ENCODE peak calls at places on chromosome 17, in nine cellular contexts. W, K, B, D, U, E, A, X and N are unnamed samples.

GRCh38 chr17:37787055-37787720 is 42.3 kb upstream of the HNF1B start:
- DNase-seq in K (no peak), D (no peak), W (peak; percentile 28), B (no peak), X (no peak), A (no peak), E (peak; percentile 8), U (no peak), N (no peak)

GRCh38 chr17:14950216-14950615 is 314.9 kb downstream of the PMP22 start:
- DNase-seq in U (no peak), B (no peak), D (no peak), K (no peak), W (peak; percentile 31), A (no peak), E (no peak), X (no peak), N (no peak)

GRCh38 chr17:83069931-83070374 is 9.5 kb upstream of the METRNL start:
- DNase-seq in A (no peak), E (no peak), K (no peak), U (no peak), X (no peak), B (no peak), D (no peak), W (no peak), N (no peak)

GRCh38 chr17:80747469-80747868 is 202.8 kb downstream of the RPTOR start:
- DNase-seq in D (no peak), B (no peak), A (no peak), W (no peak), E (no peak), X (no peak), U (no peak), K (peak; percentile 46), N (no peak)

GRCh38 chr17:42016411-42016831 is 818 bp downstream of the DNAJC7 start:
- DNase-seq in D (no peak), E (no peak), A (no peak), B (no peak), X (no peak), K (no peak), U (no peak), W (no peak), N (peak; percentile 33)

GRCh38 chr17:78206298-78206697 is 7.8 kb upstream of the BIRC5 start:
- DNase-seq in E (no peak), B (no peak), X (no peak), K (no peak), D (no peak), U (no peak), W (no peak), A (no peak), N (no peak)

GRCh38 chr17:16085066-16085699 is 85.6 kb downstream of the TTC19 start:
- DNase-seq in W (peak; percentile 33), U (no peak), K (no peak), X (no peak), A (no peak), B (no peak), D (no peak), E (peak; percentile 82), N (no peak)

GRCh38 chr17:68057531-68057952 is 22.0 kb downstream of the KPNA2 start:
- DNase-seq in U (no peak), E (no peak), W (peak; percentile 42), D (peak; percentile 39), X (peak; percentile 38), K (no peak), A (no peak), B (peak; percentile 54), N (peak; percentile 51)

GRCh38 chr17:59361386-59361785 is 29.9 kb downstream of the YPEL2 start:
- DNase-seq in K (no peak), E (peak; percentile 84), B (peak; percentile 25), U (no peak), A (peak; percentile 75), X (no peak), W (peak; percentile 96), D (no peak), N (no peak)

GRCh38 chr17:8153550-8153956 is 1.3 kb upstream of the PER1 start:
- DNase-seq in W (peak; percentile 95), D (no peak), B (peak; percentile 47), K (peak; percentile 94), U (peak; percentile 58), X (no peak), A (no peak), E (peak; percentile 85), N (peak; percentile 98)

GRCh38 chr17:3750926-3751325 is 27.2 kb downstream of the HASPIN start:
- DNase-seq in A (no peak), W (no peak), B (peak; percentile 28), X (peak; percentile 56), E (no peak), D (no peak), K (no peak), U (no peak), N (no peak)

GRCh38 chr17:8946476-8946875 is 19.0 kb downstream of the PIK3R5 start:
- DNase-seq in A (no peak), U (no peak), W (peak; percentile 63), B (no peak), X (no peak), K (no peak), E (no peak), D (no peak), N (no peak)